ENCODE peak calls at places on chromosomes 2 and 18, in four cellular contexts. H, K, V and D are unnamed samples.

GRCh38 chr2:107266555-107266954 is 380.6 kb upstream of the ST6GAL2 start:
- DNase-seq in H (no peak), V (no peak), K (no peak), D (no peak)

GRCh38 chr18:23994361-23994902 is 20.1 kb upstream of the TTC39C start:
- DNase-seq in K (no peak), V (peak; percentile 52), H (no peak), D (no peak)

GRCh38 chr2:105643405-105644173 is 101.1 kb upstream of the NCK2 start:
- DNase-seq in V (peak; percentile 28), H (no peak), K (no peak), D (no peak)

GRCh38 chr2:219706823-219707281 is 79.4 kb downstream of the SLC4A3 start:
- DNase-seq in H (no peak), V (no peak), K (no peak), D (no peak)

GRCh38 chr18:51952844-51953243 is 387.2 kb upstream of the DCC start:
- DNase-seq in H (no peak), V (no peak), K (no peak), D (no peak)

GRCh38 chr2:147030966-147031760 is 813.7 kb upstream of the ACVR2A start:
- DNase-seq in K (no peak), V (no peak), H (no peak), D (no peak)

GRCh38 chr2:150178591-150178990 is 308.9 kb downstream of the RND3 start:
- DNase-seq in V (no peak), H (no peak), K (no peak), D (no peak)

GRCh38 chr2:105515581-105516415 is 116.9 kb upstream of the FHL2 start:
- DNase-seq in V (no peak), K (no peak), H (no peak), D (no peak)

GRCh38 chr2:29706171-29706690 is 215.2 kb downstream of the ALK start:
- DNase-seq in V (no peak), K (no peak), H (no peak), D (no peak)

GRCh38 chr2:74226648-74227213 is 28.3 kb downstream of the MTHFD2 start:
- DNase-seq in H (no peak), V (no peak), K (no peak), D (no peak)

GRCh38 chr2:195612515-195613495 is 44.2 kb upstream of the SLC39A10 start:
- DNase-seq in H (peak; percentile 41), V (peak; percentile 57), K (no peak), D (peak; percentile 70)

GRCh38 chr2:23649819-23650218 is 264.8 kb downstream of the KLHL29 start:
- DNase-seq in K (no peak), V (no peak), H (no peak), D (no peak)

GRCh38 chr2:108324531-108325256 is 36.0 kb downstream of the SULT1C2 start:
- DNase-seq in K (no peak), V (no peak), H (no peak), D (no peak)

GRCh38 chr2:202883987-202884675 is 12.6 kb upstream of the ICA1L start:
- DNase-seq in H (no peak), V (no peak), K (peak; percentile 18), D (no peak)

GRCh38 chr2:8544786-8545631 is 136.8 kb upstream of the ID2 start:
- DNase-seq in H (peak; percentile 43), V (peak; percentile 35), K (peak; percentile 89), D (peak; percentile 48)

GRCh38 chr18:71008257-71008656 is 719.4 kb downstream of the SOCS6 start:
- DNase-seq in V (no peak), K (no peak), H (no peak), D (no peak)

GRCh38 chr2:88818381-88818780 is 126.9 kb downstream of the RPIA start:
- DNase-seq in K (no peak), V (no peak), H (no peak), D (no peak)

GRCh38 chr2:217047209-217047998 is 187.5 kb upstream of the TNP1 start:
- DNase-seq in V (peak; percentile 23), H (peak; percentile 8), K (no peak), D (no peak)

GRCh38 chr18:25830787-25831186 is 259.6 kb downstream of the SS18 start:
- DNase-seq in V (peak; percentile 2), K (no peak), H (no peak), D (no peak)

GRCh38 chr18:79903071-79903635 is 48.3 kb downstream of the SLC66A2 start:
- DNase-seq in K (no peak), V (no peak), H (no peak), D (no peak)

GRCh38 chr2:204072443-204073324 is 136.1 kb downstream of the ICOS start:
- DNase-seq in V (peak; percentile 11), H (peak; percentile 8), K (peak; percentile 30), D (peak; percentile 80)

GRCh38 chr2:225334524-225334923 is 65.0 kb upstream of the NYAP2 start:
- DNase-seq in K (no peak), H (no peak), V (no peak), D (no peak)

GRCh38 chr2:29064746-29065478 is 9.4 kb downstream of the PCARE start:
- DNase-seq in V (no peak), H (no peak), K (no peak), D (no peak)

GRCh38 chr18:43534511-43534910 is 257.2 kb upstream of the SYT4 start:
- DNase-seq in H (no peak), V (no peak), K (no peak), D (no peak)

GRCh38 chr2:127358971-127359370 is 28.8 kb downstream of the MAP3K2 start:
- DNase-seq in H (no peak), K (no peak), V (no peak), D (no peak)

GRCh38 chr2:222288590-222289279 is 10.1 kb downstream of the PAX3 start:
- DNase-seq in K (no peak), H (no peak), V (no peak), D (no peak)

GRCh38 chr18:72601481-72601880 is 57.3 kb upstream of the CBLN2 start:
- DNase-seq in K (no peak), H (no peak), V (no peak), D (no peak)

GRCh38 chr2:177396630-177397460 is 4.3 kb downstream of the AGPS start:
- DNase-seq in H (peak; percentile 37), V (peak; percentile 93), K (no peak), D (no peak)

GRCh38 chr18:24176727-24177416 is 38.0 kb downstream of the CABYR start:
- DNase-seq in K (peak; percentile 64), V (peak; percentile 37), H (peak; percentile 13), D (peak; percentile 85)

GRCh38 chr2:156539086-156539485 is 102.9 kb downstream of the GPD2 start:
- DNase-seq in H (no peak), V (no peak), K (no peak), D (no peak)

GRCh38 chr2:156541706-156542105 is 105.5 kb downstream of the GPD2 start:
- DNase-seq in K (no peak), H (no peak), V (no peak), D (no peak)

GRCh38 chr2:156538083-156538504 is 101.9 kb downstream of the GPD2 start:
- DNase-seq in H (no peak), K (no peak), V (no peak), D (no peak)

GRCh38 chr2:156540706-156541105 is 104.5 kb downstream of the GPD2 start:
- DNase-seq in K (no peak), V (no peak), H (no peak), D (no peak)

DNA sequence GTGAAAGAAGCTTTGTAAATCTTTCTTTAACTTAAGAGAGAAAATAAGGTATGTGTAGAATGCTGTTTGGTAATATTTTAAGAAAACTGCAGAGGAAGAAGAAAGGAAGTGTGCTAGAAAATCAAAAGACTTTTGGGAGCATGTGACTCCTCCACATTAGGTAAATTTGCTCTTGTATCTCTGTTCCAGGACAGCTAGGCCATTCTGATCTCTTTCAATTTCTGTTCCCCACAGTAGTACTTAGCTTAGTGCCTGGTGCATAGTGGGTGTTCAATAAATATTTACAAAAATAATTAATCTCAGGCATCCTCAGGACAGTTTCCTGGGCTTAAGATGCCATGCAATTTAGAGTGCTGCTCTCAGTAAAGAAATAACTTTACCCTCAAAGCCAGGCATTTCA is 105.0 kb downstream of the GPD2 start:
- DNase-seq in K (no peak), H (no peak), V (no peak), D (no peak)
- TF ChIP-seq HMGXB4 in K (no peak), H (no peak), V (no peak), D (no peak)

GRCh38 chr2:11275910-11276309 is 68.5 kb downstream of the ROCK2 start:
- DNase-seq in K (no peak), V (no peak), H (no peak), D (no peak)

DNA sequence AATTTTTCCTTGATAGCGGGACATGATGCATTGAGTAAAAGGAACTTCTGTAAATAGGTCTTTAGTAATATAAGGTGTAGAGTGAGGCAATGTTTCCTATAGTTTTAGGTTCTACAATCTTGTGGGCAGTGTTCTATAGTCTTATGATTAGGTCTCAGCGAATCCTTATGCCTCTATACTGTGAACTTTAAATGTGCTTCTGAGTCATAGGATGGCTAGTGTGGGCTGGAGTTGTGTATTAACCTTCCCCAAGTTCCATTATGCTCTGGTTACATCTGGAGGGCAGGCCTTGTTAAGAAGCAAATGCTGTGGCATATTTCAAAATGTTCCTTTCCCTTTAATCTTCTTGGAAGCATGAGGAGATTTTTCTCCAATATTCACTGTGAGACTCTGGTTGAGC is 73.5 kb downstream of the ROCK2 start:
- DNase-seq in V (no peak), H (no peak), K (peak; percentile 11), D (no peak)
- TF ChIP-seq HMGXB4 in V (no peak), H (no peak), K (no peak), D (no peak)

GRCh38 chr2:132416080-132416911 is at the start of gene GPR39:
- DNase-seq in V (peak; percentile 92), K (peak; percentile 31), H (peak; percentile 88), D (peak; percentile 74)

GRCh38 chr2:132412021-132412420 is 4.6 kb upstream of the GPR39 start:
- DNase-seq in V (no peak), K (no peak), H (no peak), D (no peak)

GRCh38 chr2:132417430-132418035 is 928 bp downstream of the GPR39 start:
- DNase-seq in K (no peak), H (no peak), V (no peak), D (no peak)

GRCh38 chr2:132416996-132417395 is 391 bp downstream of the GPR39 start:
- DNase-seq in K (no peak), H (peak; percentile 27), V (no peak), D (no peak)

GRCh38 chr2:132415256-132416079 is 1.1 kb upstream of the GPR39 start:
- DNase-seq in V (no peak), H (peak; percentile 21), K (no peak), D (peak; percentile 32)
- TF ChIP-seq HMGXB4 in V (no peak), H (no peak), K (no peak), D (no peak)

DNA sequence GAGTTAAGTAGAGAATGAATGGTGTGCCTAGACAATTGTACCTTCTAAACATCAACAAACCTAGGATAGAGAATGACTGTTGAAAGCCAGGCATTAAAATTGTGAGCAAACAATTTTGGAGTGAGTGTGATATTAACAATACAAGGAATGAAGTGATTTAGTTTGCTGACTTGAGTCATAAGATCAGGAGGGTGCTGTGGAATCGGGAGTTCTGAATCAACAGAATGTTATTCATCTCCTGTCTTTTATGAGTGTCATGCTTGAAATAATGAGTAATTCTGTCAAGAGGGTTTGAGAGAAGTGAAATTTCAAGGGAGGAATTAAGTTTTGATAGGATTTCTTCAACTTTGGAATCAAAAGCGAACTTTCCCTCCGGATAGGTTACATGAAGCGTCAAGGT is 214.4 kb upstream of the DSEL start:
- DNase-seq in V (no peak), H (peak; percentile 1), K (no peak), D (no peak)
- TF ChIP-seq HMGXB4 in V (no peak), H (no peak), K (no peak), D (no peak)